ENCODE peak calls at places on chromosomes 2 and 18, in seven cellular contexts. One of them, this sample, is unnamed.

GRCh38 chr2:112465373-112465772 is 16.6 kb upstream of the TTL start:
- DNase-seq in CD8-positive, alpha-beta T cell: no peak
- DNase-seq in ascending aorta: no peak
- DNase-seq in spleen: no peak
- DNase-seq in aorta: no peak
- DNase-seq in AG04450: no peak
- DNase-seq in caudate nucleus: no peak
- DNase-seq in this sample: no peak

GRCh38 chr2:20108655-20109396 is 57.4 kb upstream of the LAPTM4A start:
- DNase-seq in CD8-positive, alpha-beta T cell: no peak
- DNase-seq in ascending aorta: no peak
- DNase-seq in spleen: no peak
- DNase-seq in aorta: no peak
- DNase-seq in AG04450: no peak
- DNase-seq in caudate nucleus: no peak
- DNase-seq in this sample: peak; percentile 13

GRCh38 chr2:189082576-189082975 is 97.0 kb downstream of the COL5A2 start:
- DNase-seq in CD8-positive, alpha-beta T cell: no peak
- DNase-seq in ascending aorta: no peak
- DNase-seq in spleen: no peak
- DNase-seq in aorta: no peak
- DNase-seq in AG04450: no peak
- DNase-seq in caudate nucleus: no peak
- DNase-seq in this sample: no peak

GRCh38 chr2:182870227-182870626 is 3.8 kb upstream of the FRZB start:
- DNase-seq in CD8-positive, alpha-beta T cell: no peak
- DNase-seq in ascending aorta: no peak
- DNase-seq in spleen: no peak
- DNase-seq in aorta: no peak
- DNase-seq in AG04450: no peak
- DNase-seq in caudate nucleus: no peak
- DNase-seq in this sample: no peak

GRCh38 chr2:47520825-47521665 is 118.1 kb downstream of the MSH2 start:
- DNase-seq in CD8-positive, alpha-beta T cell: peak; percentile 63
- DNase-seq in ascending aorta: no peak
- DNase-seq in spleen: peak; percentile 94
- DNase-seq in aorta: peak; percentile 79
- DNase-seq in AG04450: no peak
- DNase-seq in caudate nucleus: peak; percentile 47
- DNase-seq in this sample: peak; percentile 89

GRCh38 chr18:57422313-57422872 is 12.8 kb upstream of the ONECUT2 start:
- DNase-seq in CD8-positive, alpha-beta T cell: no peak
- DNase-seq in ascending aorta: no peak
- DNase-seq in spleen: no peak
- DNase-seq in aorta: no peak
- DNase-seq in AG04450: no peak
- DNase-seq in caudate nucleus: no peak
- DNase-seq in this sample: no peak

GRCh38 chr18:23740105-23740830 is 51.0 kb downstream of the LAMA3 start:
- DNase-seq in CD8-positive, alpha-beta T cell: no peak
- DNase-seq in ascending aorta: no peak
- DNase-seq in spleen: no peak
- DNase-seq in aorta: no peak
- DNase-seq in AG04450: no peak
- DNase-seq in caudate nucleus: no peak
- DNase-seq in this sample: peak; percentile 51

GRCh38 chr2:103739216-103739615 is 977.4 kb downstream of the TMEM182 start:
- DNase-seq in CD8-positive, alpha-beta T cell: no peak
- DNase-seq in ascending aorta: no peak
- DNase-seq in spleen: no peak
- DNase-seq in aorta: no peak
- DNase-seq in AG04450: no peak
- DNase-seq in caudate nucleus: no peak
- DNase-seq in this sample: no peak

GRCh38 chr2:168434164-168434563 is 21.9 kb upstream of the CERS6 start:
- DNase-seq in CD8-positive, alpha-beta T cell: no peak
- DNase-seq in ascending aorta: no peak
- DNase-seq in spleen: no peak
- DNase-seq in aorta: no peak
- DNase-seq in AG04450: no peak
- DNase-seq in caudate nucleus: no peak
- DNase-seq in this sample: no peak

GRCh38 chr2:205590759-205591158 is 91.5 kb upstream of the NRP2 start:
- DNase-seq in CD8-positive, alpha-beta T cell: no peak
- DNase-seq in ascending aorta: no peak
- DNase-seq in spleen: no peak
- DNase-seq in aorta: no peak
- DNase-seq in AG04450: no peak
- DNase-seq in caudate nucleus: no peak
- DNase-seq in this sample: no peak

GRCh38 chr2:167209784-167210183 is 321.5 kb downstream of the XIRP2 start:
- DNase-seq in CD8-positive, alpha-beta T cell: no peak
- DNase-seq in ascending aorta: no peak
- DNase-seq in spleen: no peak
- DNase-seq in aorta: no peak
- DNase-seq in AG04450: no peak
- DNase-seq in caudate nucleus: no peak
- DNase-seq in this sample: no peak

GRCh38 chr2:50491541-50492114 is 540.3 kb downstream of the NRXN1 start:
- DNase-seq in CD8-positive, alpha-beta T cell: no peak
- DNase-seq in ascending aorta: no peak
- DNase-seq in spleen: no peak
- DNase-seq in aorta: no peak
- DNase-seq in AG04450: peak; percentile 20
- DNase-seq in caudate nucleus: no peak
- DNase-seq in this sample: no peak

GRCh38 chr2:98459776-98460175 is 15.1 kb downstream of the INPP4A start:
- DNase-seq in CD8-positive, alpha-beta T cell: no peak
- DNase-seq in ascending aorta: no peak
- DNase-seq in spleen: no peak
- DNase-seq in aorta: no peak
- DNase-seq in AG04450: no peak
- DNase-seq in caudate nucleus: no peak
- DNase-seq in this sample: no peak

GRCh38 chr2:104897515-104898184 is 43.7 kb downstream of the POU3F3 start:
- DNase-seq in CD8-positive, alpha-beta T cell: no peak
- DNase-seq in ascending aorta: no peak
- DNase-seq in spleen: no peak
- DNase-seq in aorta: no peak
- DNase-seq in AG04450: no peak
- DNase-seq in caudate nucleus: no peak
- DNase-seq in this sample: no peak

GRCh38 chr2:38514603-38515154 is 88.0 kb downstream of the HNRNPLL start:
- DNase-seq in CD8-positive, alpha-beta T cell: no peak
- DNase-seq in ascending aorta: no peak
- DNase-seq in spleen: no peak
- DNase-seq in aorta: no peak
- DNase-seq in AG04450: no peak
- DNase-seq in caudate nucleus: no peak
- DNase-seq in this sample: peak; percentile 41

GRCh38 chr2:134669731-134670669 is 48.8 kb downstream of the TMEM163 start:
- DNase-seq in CD8-positive, alpha-beta T cell: peak; percentile 19
- DNase-seq in ascending aorta: no peak
- DNase-seq in spleen: peak; percentile 79
- DNase-seq in aorta: no peak
- DNase-seq in AG04450: no peak
- DNase-seq in caudate nucleus: no peak
- DNase-seq in this sample: no peak

GRCh38 chr2:217951091-217951490 is 51.7 kb downstream of the TNS1 start:
- DNase-seq in CD8-positive, alpha-beta T cell: no peak
- DNase-seq in ascending aorta: no peak
- DNase-seq in spleen: no peak
- DNase-seq in aorta: no peak
- DNase-seq in AG04450: no peak
- DNase-seq in caudate nucleus: no peak
- DNase-seq in this sample: no peak
- H3K27ac ChIP-seq in CD8-positive, alpha-beta T cell: no peak overlapping the region
- H3K27ac ChIP-seq in ascending aorta: peak overlapping the region; percentile 94
- H3K27ac ChIP-seq in spleen: no peak overlapping the region
- H3K27ac ChIP-seq in aorta: no peak overlapping the region
- H3K27ac ChIP-seq in AG04450: no peak overlapping the region
- H3K27ac ChIP-seq in caudate nucleus: no peak overlapping the region
- H3K27ac ChIP-seq in this sample: no peak overlapping the region

GRCh38 chr18:8773980-8774379 is 68.6 kb downstream of the MTCL1 start:
- DNase-seq in CD8-positive, alpha-beta T cell: no peak
- DNase-seq in ascending aorta: no peak
- DNase-seq in spleen: no peak
- DNase-seq in aorta: no peak
- DNase-seq in AG04450: no peak
- DNase-seq in caudate nucleus: no peak
- DNase-seq in this sample: no peak

GRCh38 chr18:8777846-8778245 is 72.5 kb downstream of the MTCL1 start:
- DNase-seq in CD8-positive, alpha-beta T cell: no peak
- DNase-seq in ascending aorta: no peak
- DNase-seq in spleen: no peak
- DNase-seq in aorta: no peak
- DNase-seq in AG04450: no peak
- DNase-seq in caudate nucleus: no peak
- DNase-seq in this sample: no peak

GRCh38 chr18:8778386-8778785 is 73.0 kb downstream of the MTCL1 start:
- DNase-seq in CD8-positive, alpha-beta T cell: no peak
- DNase-seq in ascending aorta: no peak
- DNase-seq in spleen: no peak
- DNase-seq in aorta: no peak
- DNase-seq in AG04450: no peak
- DNase-seq in caudate nucleus: no peak
- DNase-seq in this sample: no peak

GRCh38 chr18:8776544-8776943 is 71.2 kb downstream of the MTCL1 start:
- DNase-seq in CD8-positive, alpha-beta T cell: no peak
- DNase-seq in ascending aorta: no peak
- DNase-seq in spleen: no peak
- DNase-seq in aorta: no peak
- DNase-seq in AG04450: no peak
- DNase-seq in caudate nucleus: no peak
- DNase-seq in this sample: no peak

DNA sequence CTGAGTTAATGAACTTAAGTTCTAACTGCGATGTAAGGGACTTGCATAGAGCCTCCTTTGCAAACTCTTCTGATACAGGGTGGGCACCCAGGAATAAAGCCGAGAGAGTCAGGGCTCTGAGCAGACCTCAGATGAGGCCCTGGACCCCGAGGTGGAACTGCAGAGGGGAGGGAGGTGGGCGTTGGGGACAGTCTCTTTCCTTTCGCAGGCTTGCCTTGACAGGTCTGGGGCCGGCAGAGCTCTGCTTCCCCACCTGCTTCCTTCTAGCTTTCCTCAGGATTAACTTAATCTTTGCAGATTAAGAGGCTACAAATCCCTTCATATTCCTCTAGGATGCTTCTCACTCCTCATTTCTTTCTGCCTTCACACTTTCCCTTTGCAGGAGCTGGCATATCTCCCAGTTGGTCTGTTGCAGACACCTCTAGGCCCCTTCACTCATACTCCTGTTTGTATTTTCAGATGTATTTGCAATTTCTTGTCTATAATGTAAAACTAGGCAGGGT is 70.7 kb downstream of the MTCL1 start:
- DNase-seq in CD8-positive, alpha-beta T cell: no peak
- DNase-seq in ascending aorta: no peak
- DNase-seq in spleen: no peak
- DNase-seq in aorta: no peak
- DNase-seq in AG04450: no peak
- DNase-seq in caudate nucleus: no peak
- DNase-seq in this sample: no peak
- H3K27ac ChIP-seq in CD8-positive, alpha-beta T cell: no peak overlapping the region
- H3K27ac ChIP-seq in ascending aorta: no peak overlapping the region
- H3K27ac ChIP-seq in spleen: no peak overlapping the region
- H3K27ac ChIP-seq in aorta: no peak overlapping the region
- H3K27ac ChIP-seq in AG04450: no peak overlapping the region
- H3K27ac ChIP-seq in caudate nucleus: no peak overlapping the region
- H3K27ac ChIP-seq in this sample: no peak overlapping the region

DNA sequence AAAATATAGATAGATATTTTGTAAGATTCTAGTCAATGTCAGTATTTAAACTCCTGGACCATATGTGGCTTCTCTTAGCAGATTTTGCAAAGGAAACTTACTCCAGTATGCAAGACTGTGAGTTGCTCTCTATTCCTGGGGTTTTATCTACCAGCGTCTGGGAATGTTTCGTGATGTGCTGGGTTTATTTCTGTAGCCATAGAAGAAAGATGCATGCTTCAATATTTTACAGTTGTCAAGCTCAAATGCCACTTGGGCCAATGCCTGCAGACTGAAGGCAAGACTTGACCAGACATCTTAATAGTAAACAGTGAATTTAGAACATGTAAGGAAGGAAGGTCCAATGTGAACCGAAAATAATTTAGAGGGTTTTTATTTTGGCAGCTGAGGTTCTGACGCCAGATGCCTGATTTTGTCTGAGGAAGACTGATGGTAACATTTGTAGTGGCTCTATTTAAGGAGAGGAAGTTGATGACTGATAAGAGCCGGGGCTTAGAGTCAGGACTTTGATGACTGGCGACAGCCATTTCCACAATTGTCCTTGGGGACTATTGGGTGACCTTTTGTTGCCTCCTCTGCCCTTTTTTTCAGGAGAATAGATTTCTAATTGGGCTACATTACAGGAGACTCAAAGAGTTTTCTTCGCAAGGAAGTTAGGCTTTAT is 154.3 kb downstream of the RAPGEF4 start:
- DNase-seq in CD8-positive, alpha-beta T cell: no peak
- DNase-seq in ascending aorta: no peak
- DNase-seq in spleen: no peak
- DNase-seq in aorta: no peak
- DNase-seq in AG04450: no peak
- DNase-seq in caudate nucleus: no peak
- DNase-seq in this sample: no peak
- H3K27ac ChIP-seq in CD8-positive, alpha-beta T cell: no peak overlapping the region
- H3K27ac ChIP-seq in ascending aorta: no peak overlapping the region
- H3K27ac ChIP-seq in spleen: no peak overlapping the region
- H3K27ac ChIP-seq in aorta: no peak overlapping the region
- H3K27ac ChIP-seq in AG04450: no peak overlapping the region
- H3K27ac ChIP-seq in caudate nucleus: no peak overlapping the region
- H3K27ac ChIP-seq in this sample: no peak overlapping the region

DNA sequence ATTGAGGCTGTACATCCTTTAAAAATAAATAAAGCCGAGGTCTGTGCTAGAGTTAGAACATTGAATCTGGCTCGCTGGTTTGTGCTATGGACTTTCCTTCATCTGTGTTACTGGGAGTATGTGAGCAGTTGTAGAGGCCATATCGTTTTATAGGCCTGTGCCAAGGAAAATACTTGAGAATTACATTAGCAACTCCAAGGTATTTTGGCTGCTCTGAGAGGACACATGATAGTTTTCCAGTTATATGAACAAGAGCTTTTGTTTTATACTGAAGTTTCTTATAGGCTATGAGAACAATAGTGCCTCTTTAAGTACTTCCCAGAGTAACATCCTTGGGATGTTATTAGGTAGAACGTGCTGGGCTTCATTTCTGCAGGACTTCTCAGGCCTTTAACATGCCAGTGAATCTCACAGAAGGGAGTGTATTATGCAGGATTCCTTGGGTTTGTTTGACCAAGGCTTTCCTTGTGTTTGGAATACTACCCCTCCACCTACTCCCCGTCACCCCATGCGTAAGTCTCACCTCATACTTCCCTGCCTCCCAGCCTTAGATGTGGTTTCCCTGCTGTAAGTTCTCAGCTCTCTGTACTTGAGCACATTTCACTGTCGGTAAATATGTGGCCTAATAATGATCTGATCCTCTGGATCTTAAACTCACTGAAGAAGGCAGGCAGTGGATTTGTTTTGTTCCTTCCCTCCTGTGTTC is 21.0 kb downstream of the TCF7L1 start:
- DNase-seq in CD8-positive, alpha-beta T cell: no peak
- DNase-seq in ascending aorta: no peak
- DNase-seq in spleen: no peak
- DNase-seq in aorta: no peak
- DNase-seq in AG04450: no peak
- DNase-seq in caudate nucleus: no peak
- DNase-seq in this sample: no peak
- H3K27ac ChIP-seq in CD8-positive, alpha-beta T cell: no peak overlapping the region
- H3K27ac ChIP-seq in ascending aorta: no peak overlapping the region
- H3K27ac ChIP-seq in spleen: no peak overlapping the region
- H3K27ac ChIP-seq in aorta: peak overlapping the region; percentile 19
- H3K27ac ChIP-seq in AG04450: peak overlapping the region; percentile 34
- H3K27ac ChIP-seq in caudate nucleus: no peak overlapping the region
- H3K27ac ChIP-seq in this sample: no peak overlapping the region

This sample was measured in HL-60.